ENCODE peak calls at places on chromosome 1, in eight cellular contexts. One of them, this sample, is unnamed.
A peak's percentile ranks its signal among the peaks of the same experiment; 100 is the strongest.

GRCh38 chr1:110524311-110525249 is 5.6 kb upstream of the KCNA10 start:
- DNase-seq in iPS-NIHi11: peak; percentile 85
- DNase-seq in T-helper 22 cell: no peak
- DNase-seq in stimulated activated CD4-positive, alpha-beta T cell treated with anti-CD3 and anti-CD28 coated beads, Interleukin-2, amount 100 ng/mL, for 48 hours: peak; percentile 44
- DNase-seq in mucosa of gallbladder: no peak
- DNase-seq in stimulated activated naive CD8-positive, alpha-beta T cell treated with anti-CD3 and anti-CD28 coated beads, Interleukin-15, Interleukin-2, amounts not matched to agents 100 U/mL and 50 U/mL, for 24 hours: peak; percentile 53
- DNase-seq in T-cell: peak; percentile 28
- DNase-seq in GM13977: peak; percentile 69
- DNase-seq in this sample: peak; percentile 34

GRCh38 chr1:26694185-26694572 is 1.6 kb upstream of the ARID1A start:
- DNase-seq in iPS-NIHi11: no peak
- DNase-seq in T-helper 22 cell: no peak
- DNase-seq in stimulated activated CD4-positive, alpha-beta T cell treated with anti-CD3 and anti-CD28 coated beads, Interleukin-2, amount 100 ng/mL, for 48 hours: no peak
- DNase-seq in mucosa of gallbladder: no peak
- DNase-seq in stimulated activated naive CD8-positive, alpha-beta T cell treated with anti-CD3 and anti-CD28 coated beads, Interleukin-15, Interleukin-2, amounts not matched to agents 100 U/mL and 50 U/mL, for 24 hours: peak; percentile 12
- DNase-seq in T-cell: no peak
- DNase-seq in GM13977: no peak
- DNase-seq in this sample: no peak

GRCh38 chr1:94060720-94061119 is 60.2 kb downstream of the ABCA4 start:
- DNase-seq in iPS-NIHi11: no peak
- DNase-seq in T-helper 22 cell: no peak
- DNase-seq in stimulated activated CD4-positive, alpha-beta T cell treated with anti-CD3 and anti-CD28 coated beads, Interleukin-2, amount 100 ng/mL, for 48 hours: no peak
- DNase-seq in mucosa of gallbladder: no peak
- DNase-seq in stimulated activated naive CD8-positive, alpha-beta T cell treated with anti-CD3 and anti-CD28 coated beads, Interleukin-15, Interleukin-2, amounts not matched to agents 100 U/mL and 50 U/mL, for 24 hours: no peak
- DNase-seq in T-cell: no peak
- DNase-seq in GM13977: no peak
- DNase-seq in this sample: no peak

GRCh38 chr1:31759266-31760023 is 4.7 kb downstream of the ADGRB2 start:
- DNase-seq in iPS-NIHi11: no peak
- DNase-seq in T-helper 22 cell: no peak
- DNase-seq in stimulated activated CD4-positive, alpha-beta T cell treated with anti-CD3 and anti-CD28 coated beads, Interleukin-2, amount 100 ng/mL, for 48 hours: no peak
- DNase-seq in mucosa of gallbladder: no peak
- DNase-seq in stimulated activated naive CD8-positive, alpha-beta T cell treated with anti-CD3 and anti-CD28 coated beads, Interleukin-15, Interleukin-2, amounts not matched to agents 100 U/mL and 50 U/mL, for 24 hours: no peak
- DNase-seq in T-cell: no peak
- DNase-seq in GM13977: no peak
- DNase-seq in this sample: peak; percentile 35

GRCh38 chr1:64975127-64975526 is 8.8 kb upstream of the JAK1 start:
- DNase-seq in iPS-NIHi11: no peak
- DNase-seq in T-helper 22 cell: no peak
- DNase-seq in stimulated activated CD4-positive, alpha-beta T cell treated with anti-CD3 and anti-CD28 coated beads, Interleukin-2, amount 100 ng/mL, for 48 hours: no peak
- DNase-seq in mucosa of gallbladder: no peak
- DNase-seq in stimulated activated naive CD8-positive, alpha-beta T cell treated with anti-CD3 and anti-CD28 coated beads, Interleukin-15, Interleukin-2, amounts not matched to agents 100 U/mL and 50 U/mL, for 24 hours: no peak
- DNase-seq in T-cell: no peak
- DNase-seq in GM13977: no peak
- DNase-seq in this sample: no peak

GRCh38 chr1:113307771-113308451 is 82.4 kb upstream of the MAGI3 start:
- DNase-seq in iPS-NIHi11: no peak
- DNase-seq in T-helper 22 cell: no peak
- DNase-seq in stimulated activated CD4-positive, alpha-beta T cell treated with anti-CD3 and anti-CD28 coated beads, Interleukin-2, amount 100 ng/mL, for 48 hours: no peak
- DNase-seq in mucosa of gallbladder: no peak
- DNase-seq in stimulated activated naive CD8-positive, alpha-beta T cell treated with anti-CD3 and anti-CD28 coated beads, Interleukin-15, Interleukin-2, amounts not matched to agents 100 U/mL and 50 U/mL, for 24 hours: no peak
- DNase-seq in T-cell: no peak
- DNase-seq in GM13977: no peak
- DNase-seq in this sample: peak; percentile 31

GRCh38 chr1:245946905-245947304 is 560.2 kb downstream of the SMYD3 start:
- DNase-seq in iPS-NIHi11: no peak
- DNase-seq in T-helper 22 cell: no peak
- DNase-seq in stimulated activated CD4-positive, alpha-beta T cell treated with anti-CD3 and anti-CD28 coated beads, Interleukin-2, amount 100 ng/mL, for 48 hours: no peak
- DNase-seq in mucosa of gallbladder: peak; percentile 15
- DNase-seq in stimulated activated naive CD8-positive, alpha-beta T cell treated with anti-CD3 and anti-CD28 coated beads, Interleukin-15, Interleukin-2, amounts not matched to agents 100 U/mL and 50 U/mL, for 24 hours: no peak
- DNase-seq in T-cell: no peak
- DNase-seq in GM13977: no peak
- DNase-seq in this sample: peak; percentile 23

GRCh38 chr1:23194119-23194984 is 22.9 kb downstream of the HTR1D start:
- DNase-seq in iPS-NIHi11: no peak
- DNase-seq in T-helper 22 cell: no peak
- DNase-seq in stimulated activated CD4-positive, alpha-beta T cell treated with anti-CD3 and anti-CD28 coated beads, Interleukin-2, amount 100 ng/mL, for 48 hours: no peak
- DNase-seq in mucosa of gallbladder: no peak
- DNase-seq in stimulated activated naive CD8-positive, alpha-beta T cell treated with anti-CD3 and anti-CD28 coated beads, Interleukin-15, Interleukin-2, amounts not matched to agents 100 U/mL and 50 U/mL, for 24 hours: no peak
- DNase-seq in T-cell: no peak
- DNase-seq in GM13977: no peak
- DNase-seq in this sample: peak; percentile 87

GRCh38 chr1:33762099-33762830 is 101.6 kb upstream of the HMGB4 start:
- DNase-seq in iPS-NIHi11: no peak
- DNase-seq in T-helper 22 cell: no peak
- DNase-seq in stimulated activated CD4-positive, alpha-beta T cell treated with anti-CD3 and anti-CD28 coated beads, Interleukin-2, amount 100 ng/mL, for 48 hours: no peak
- DNase-seq in mucosa of gallbladder: no peak
- DNase-seq in stimulated activated naive CD8-positive, alpha-beta T cell treated with anti-CD3 and anti-CD28 coated beads, Interleukin-15, Interleukin-2, amounts not matched to agents 100 U/mL and 50 U/mL, for 24 hours: no peak
- DNase-seq in T-cell: no peak
- DNase-seq in GM13977: no peak
- DNase-seq in this sample: peak; percentile 20

This sample was measured in AG08395.